ENCODE peak calls at places on chromosomes 12 and 14, in six cellular contexts. A is trophoblast cell, L is mesenchymal stem cell, U is IMR-90, X is H9, W is neuronal stem cell. E is an unnamed sample.

GRCh38 chr12:85872497-85873091 is 1.5 kb upstream of the NTS start:
- DNase-seq in A (peak), L (peak), U (peak), X (no peak), W (peak), E (no peak)

GRCh38 chr12:7905071-7905470 is 30.9 kb downstream of the SLC2A3 start:
- DNase-seq in A (no peak), L (peak), U (no peak), X (no peak), W (no peak), E (no peak)

GRCh38 chr12:11801643-11802042 is 152.2 kb downstream of the ETV6 start:
- DNase-seq in A (peak), L (no peak), U (no peak), X (no peak), W (no peak), E (no peak)

GRCh38 chr12:115297445-115297844 is 613.5 kb upstream of the TBX3 start:
- DNase-seq in A (no peak), L (no peak), U (no peak), X (no peak), W (peak), E (no peak)

GRCh38 chr12:79883216-79883615 is 51.7 kb downstream of the PPP1R12A start:
- DNase-seq in A (no peak), L (peak), U (peak), X (no peak), W (no peak), E (no peak)

GRCh38 chr12:107634530-107634929 is 51.1 kb upstream of the PWP1 start:
- DNase-seq in A (no peak), L (no peak), U (no peak), X (peak), W (no peak), E (peak)

GRCh38 chr12:6469609-6470374 is 685 bp downstream of the VAMP1 start:
- DNase-seq in A (no peak), L (peak), U (no peak), X (no peak), W (no peak), E (no peak)

GRCh38 chr12:53622724-53623123 is 3.5 kb downstream of the ATF7 start:
- DNase-seq in A (no peak), L (no peak), U (no peak), X (no peak), W (no peak), E (no peak)

GRCh38 chr12:24198936-24199644 is 249.6 kb upstream of the SOX5 start:
- DNase-seq in A (no peak), L (no peak), U (no peak), X (no peak), W (no peak), E (no peak)

GRCh38 chr12:6829532-6830220 is 1.5 kb downstream of the P3H3 start:
- DNase-seq in A (no peak), L (peak), U (peak), X (peak), W (no peak), E (peak)

GRCh38 chr14:52329678-52330376 is 15.7 kb downstream of the PTGER2 start:
- DNase-seq in A (no peak), L (no peak), U (no peak), X (no peak), W (no peak), E (no peak)

GRCh38 chr12:105945935-105946334 is 192.8 kb downstream of the NUAK1 start:
- DNase-seq in A (no peak), L (no peak), U (no peak), X (no peak), W (no peak), E (no peak)

GRCh38 chr14:96114002-96114401 is 74.8 kb downstream of the C14orf132 start:
- DNase-seq in A (no peak), L (no peak), U (no peak), X (no peak), W (no peak), E (no peak)

GRCh38 chr14:73263606-73264005 is 26.3 kb downstream of the PAPLN start:
- DNase-seq in A (no peak), L (no peak), U (no peak), X (no peak), W (no peak), E (no peak)

GRCh38 chr12:108577458-108577857 is 15.1 kb downstream of the ISCU start:
- DNase-seq in A (no peak), L (no peak), U (no peak), X (no peak), W (no peak), E (no peak)

GRCh38 chr12:78185109-78185508 is 354.4 kb downstream of the NAV3 start:
- DNase-seq in A (no peak), L (no peak), U (peak), X (no peak), W (no peak), E (no peak)

GRCh38 chr14:31942216-31942841 is 134.8 kb upstream of the ARHGAP5 start:
- DNase-seq in A (no peak), L (no peak), U (no peak), X (no peak), W (no peak), E (no peak)

GRCh38 chr14:104885973-104886689 is 21.1 kb downstream of the CEP170B start:
- DNase-seq in A (no peak), L (no peak), U (no peak), X (no peak), W (no peak), E (no peak)

GRCh38 chr14:93036652-93037341 is 78.9 kb downstream of the ITPK1 start:
- DNase-seq in A (no peak), L (no peak), U (no peak), X (no peak), W (peak), E (no peak)

GRCh38 chr14:75982724-75983358 is 1.0 kb upstream of the TGFB3 start:
- DNase-seq in A (no peak), L (peak), U (peak), X (no peak), W (no peak), E (no peak)

GRCh38 chr14:85317491-85318021 is 212.4 kb upstream of the FLRT2 start:
- DNase-seq in A (no peak), L (no peak), U (peak), X (no peak), W (no peak), E (no peak)

GRCh38 chr12:60421741-60422140 is 825.9 kb downstream of the SLC16A7 start:
- DNase-seq in A (no peak), L (no peak), U (peak), X (no peak), W (no peak), E (no peak)

GRCh38 chr14:56592746-56593544 is 13.3 kb downstream of the TMEM260 start:
- DNase-seq in A (no peak), L (no peak), U (no peak), X (no peak), W (no peak), E (no peak)

GRCh38 chr14:31893156-31893813 is 183.8 kb upstream of the ARHGAP5 start:
- DNase-seq in A (no peak), L (no peak), U (peak), X (no peak), W (peak), E (no peak)

GRCh38 chr12:132194056-132194455 is 49.8 kb downstream of the NOC4L start:
- DNase-seq in A (no peak), L (no peak), U (no peak), X (peak), W (no peak), E (no peak)

GRCh38 chr14:93115069-93115919 is 431 bp downstream of the ITPK1 start:
- DNase-seq in A (peak), L (peak), U (peak), X (peak), W (peak), E (no peak)

GRCh38 chr14:34930591-34931069 is 52.2 kb upstream of the SRP54 start:
- DNase-seq in A (no peak), L (no peak), U (no peak), X (no peak), W (no peak), E (no peak)

GRCh38 chr14:69288001-69288771 is 28.2 kb downstream of the GALNT16 start:
- DNase-seq in A (peak), L (peak), U (peak), X (no peak), W (no peak), E (no peak)

GRCh38 chr14:23548351-23549318 is 2.9 kb downstream of the ZFHX2 start:
- DNase-seq in A (peak), L (no peak), U (peak), X (peak), W (no peak), E (no peak)

GRCh38 chr12:53174881-53175491 is 5.5 kb upstream of the ZNF740 start:
- DNase-seq in A (peak), L (peak), U (peak), X (peak), W (peak), E (no peak)

GRCh38 chr12:101929365-101930041 is 52.1 kb downstream of the DRAM1 start:
- DNase-seq in A (no peak), L (no peak), U (no peak), X (no peak), W (no peak), E (no peak)

GRCh38 chr12:76270657-76271358 is 77.4 kb downstream of the BBS10 start:
- DNase-seq in A (no peak), L (peak), U (no peak), X (no peak), W (no peak), E (no peak)

GRCh38 chr12:6180300-6181051 is 19.7 kb upstream of the CD9 start:
- DNase-seq in A (peak), L (peak), U (peak), X (peak), W (no peak), E (no peak)

GRCh38 chr12:6280053-6280469 is 30.4 kb upstream of the PLEKHG6 start:
- DNase-seq in A (peak), L (peak), U (peak), X (no peak), W (no peak), E (no peak)

GRCh38 chr14:65237956-65238355 is 135.6 kb upstream of the MAX start:
- DNase-seq in A (peak), L (peak), U (no peak), X (no peak), W (no peak), E (no peak)

GRCh38 chr12:71478277-71478676 is 38.7 kb downstream of the LGR5 start:
- DNase-seq in A (no peak), L (no peak), U (no peak), X (no peak), W (no peak), E (no peak)

GRCh38 chr14:60958146-60958545 is 22.7 kb downstream of the TRMT5 start:
- DNase-seq in A (no peak), L (no peak), U (no peak), X (no peak), W (no peak), E (no peak)

GRCh38 chr14:40452674-40453073 is 1020.4 kb upstream of the FBXO33 start:
- DNase-seq in A (no peak), L (no peak), U (no peak), X (no peak), W (no peak), E (no peak)

GRCh38 chr14:40445020-40445419 is 1012.8 kb upstream of the FBXO33 start:
- DNase-seq in A (no peak), L (no peak), U (no peak), X (no peak), W (no peak), E (no peak)

GRCh38 chr14:40447032-40447431 is 1014.8 kb upstream of the FBXO33 start:
- DNase-seq in A (no peak), L (no peak), U (no peak), X (no peak), W (no peak), E (no peak)
- H2AFZ ChIP-seq in A (no peak), L (no peak), U (no peak), X (peak), W (peak), E (peak)

GRCh38 chr12:90064759-90065158 is 356.1 kb upstream of the ATP2B1 start:
- DNase-seq in A (no peak), L (no peak), U (peak), X (no peak), W (no peak), E (no peak)

GRCh38 chr12:90062799-90063198 is 354.2 kb upstream of the ATP2B1 start:
- DNase-seq in A (no peak), L (no peak), U (no peak), X (no peak), W (no peak), E (no peak)

GRCh38 chr12:90067791-90068190 is 359.2 kb upstream of the ATP2B1 start:
- DNase-seq in A (no peak), L (no peak), U (no peak), X (no peak), W (no peak), E (no peak)

GRCh38 chr12:90061834-90062233 is 353.2 kb upstream of the ATP2B1 start:
- DNase-seq in A (no peak), L (no peak), U (no peak), X (no peak), W (no peak), E (no peak)

DNA sequence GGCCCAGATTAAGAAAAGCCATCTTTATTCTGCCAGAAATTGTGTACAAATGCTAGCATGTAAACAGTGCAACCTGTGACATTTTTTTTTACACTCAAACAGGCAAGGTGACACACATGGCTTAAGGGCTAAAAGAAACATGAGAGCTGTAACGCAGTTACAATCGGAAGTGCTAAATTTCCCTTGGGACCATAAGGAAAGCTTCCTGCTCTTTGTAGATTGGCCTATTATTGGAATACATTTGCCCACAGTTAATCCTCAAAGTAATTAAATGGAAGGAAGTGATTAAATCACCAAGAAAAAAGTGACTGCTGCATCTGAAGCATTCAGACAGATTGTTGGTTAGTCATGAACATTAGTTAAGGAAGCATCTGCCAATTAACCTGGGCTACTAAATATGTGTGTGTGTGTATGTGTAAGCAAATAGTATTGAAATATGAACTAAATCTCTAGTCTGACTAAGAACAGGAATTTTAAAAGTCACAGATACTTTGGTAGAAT is 356.7 kb upstream of the ATP2B1 start:
- DNase-seq in A (no peak), L (no peak), U (no peak), X (no peak), W (no peak), E (no peak)
- H3K4ac ChIP-seq in A (no peak), L (no peak), U (no peak), X (no peak), W (no peak), E (no peak)

DNA sequence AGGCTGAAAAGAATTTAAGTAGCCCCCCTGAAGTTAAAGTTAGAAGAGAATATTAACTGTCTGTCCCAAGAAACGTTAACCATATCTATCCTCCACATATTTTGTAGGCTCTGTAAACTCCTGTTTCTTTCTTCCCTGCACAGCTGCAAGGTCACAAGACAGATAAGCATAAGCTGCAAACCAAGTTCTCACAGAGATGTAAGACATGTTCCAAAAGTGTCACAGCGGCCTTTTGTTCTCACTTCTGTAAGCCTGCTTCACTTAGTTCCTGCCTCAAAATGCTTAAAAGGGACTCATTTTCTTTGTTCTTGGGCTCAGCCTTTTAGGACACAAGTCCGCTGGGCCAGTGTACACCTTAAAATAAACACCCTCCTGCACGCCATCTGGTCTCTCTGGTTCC is 3.2 kb downstream of the RNASE1 start:
- DNase-seq in A (no peak), L (no peak), U (no peak), X (no peak), W (no peak), E (no peak)
- H2AFZ ChIP-seq in A (no peak), L (no peak), U (no peak), X (no peak), W (peak), E (no peak)

GRCh38 chr14:100285021-100285912 is 21.0 kb downstream of the SLC25A29 start:
- DNase-seq in A (peak), L (peak), U (peak), X (peak), W (peak), E (peak)
- H3K4ac ChIP-seq in A (peak), L (peak), U (peak), X (no peak), W (peak), E (no peak)

E was measured in H1.